ENCODE peak calls at places on chromosomes 5 and 9, in seven cellular contexts. T is lung; E is CD8-positive, alpha-beta T cell; L is MM.1S; P is colonic mucosa; U is thoracic aorta; G is esophagus squamous epithelium. R is an unnamed sample. For H3K36me3, the result is how much of the 10 kb centered on the place peaks cover.

GRCh38 chr5:124034963-124035362 is 523.0 kb downstream of the CSNK1G3 start:
- DNase-seq in T (no peak), E (no peak), L (no peak), P (no peak), U (no peak), G (no peak), R (no peak)

GRCh38 chr5:73213566-73213998 is 40.6 kb downstream of the TMEM174 start:
- DNase-seq in T (no peak), E (no peak), L (no peak), P (peak), U (no peak), G (no peak), R (peak)

GRCh38 chr5:6682239-6682638 is 31.0 kb upstream of the TENT4A start:
- DNase-seq in T (no peak), E (no peak), L (no peak), P (no peak), U (no peak), G (no peak), R (no peak)

GRCh38 chr9:5869315-5870019 is 21.2 kb upstream of the MLANA start:
- DNase-seq in T (no peak), E (no peak), L (no peak), P (no peak), U (no peak), G (no peak), R (no peak)

GRCh38 chr9:95096807-95097206 is 220.7 kb downstream of the FANCC start:
- DNase-seq in T (no peak), E (no peak), L (no peak), P (no peak), U (no peak), G (no peak), R (no peak)

GRCh38 chr9:106106396-106106795 is 412.1 kb downstream of the TMEM38B start:
- DNase-seq in T (no peak), E (no peak), L (no peak), P (no peak), U (no peak), G (no peak), R (no peak)

GRCh38 chr9:129204840-129205239 is 26.8 kb upstream of the IER5L start:
- DNase-seq in T (no peak), E (no peak), L (no peak), P (no peak), U (no peak), G (no peak), R (no peak)

GRCh38 chr5:75335952-75336624 is 932 bp upstream of the HMGCR start:
- DNase-seq in T (peak), E (no peak), L (peak), P (peak), U (no peak), G (no peak), R (peak)

GRCh38 chr9:113349434-113350337 is at the start of gene BSPRY:
- DNase-seq in T (no peak), E (peak), L (peak), P (peak), U (no peak), G (no peak), R (no peak)

GRCh38 chr9:34457266-34458012 is 931 bp downstream of the FAM219A start:
- DNase-seq in T (peak), E (peak), L (no peak), P (peak), U (peak), G (no peak), R (no peak)

DNA sequence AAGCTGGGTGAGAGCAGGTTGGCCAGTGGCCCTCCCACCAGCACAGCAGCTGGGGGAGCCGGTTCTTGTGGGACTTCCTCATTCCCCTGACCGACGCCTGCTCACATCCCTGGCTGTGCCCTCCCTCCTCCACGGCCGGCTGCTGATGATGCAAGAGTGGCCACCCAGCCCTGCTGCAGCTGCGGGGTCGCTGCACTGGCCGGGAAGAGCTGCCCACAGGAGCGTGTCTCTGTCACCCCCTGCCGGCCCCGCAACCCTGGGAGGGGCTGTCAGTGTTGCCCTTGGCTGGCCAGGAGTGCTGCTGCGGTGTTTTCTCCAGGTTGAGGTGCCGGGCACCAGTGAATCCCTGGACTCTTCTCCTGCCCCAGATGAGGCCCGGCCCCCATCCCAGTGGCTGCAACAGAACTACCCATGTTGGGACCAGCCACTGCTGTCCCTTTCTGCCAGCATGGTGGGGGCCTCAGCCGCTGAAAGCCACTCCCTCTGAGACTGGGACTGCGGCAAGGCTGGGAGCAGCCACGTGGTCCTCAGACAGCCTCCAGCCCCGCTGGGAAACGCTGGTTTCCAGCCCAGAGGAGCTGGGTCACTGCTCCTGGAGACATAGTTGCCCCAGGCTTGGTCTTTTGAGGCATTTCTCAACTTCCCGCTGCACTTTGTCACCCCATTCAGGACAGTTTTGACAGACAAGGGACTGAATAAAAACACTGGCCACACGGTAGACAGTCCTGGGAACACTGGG is 739 bp downstream of the CARD9 start:
- DNase-seq in T (peak), E (no peak), L (no peak), P (peak), U (no peak), G (no peak), R (peak)
- TF ChIP-seq CTCF in T (no peak), E (no peak), L (no peak), P (no peak), U (no peak), G (no peak), R (peak)

DNA sequence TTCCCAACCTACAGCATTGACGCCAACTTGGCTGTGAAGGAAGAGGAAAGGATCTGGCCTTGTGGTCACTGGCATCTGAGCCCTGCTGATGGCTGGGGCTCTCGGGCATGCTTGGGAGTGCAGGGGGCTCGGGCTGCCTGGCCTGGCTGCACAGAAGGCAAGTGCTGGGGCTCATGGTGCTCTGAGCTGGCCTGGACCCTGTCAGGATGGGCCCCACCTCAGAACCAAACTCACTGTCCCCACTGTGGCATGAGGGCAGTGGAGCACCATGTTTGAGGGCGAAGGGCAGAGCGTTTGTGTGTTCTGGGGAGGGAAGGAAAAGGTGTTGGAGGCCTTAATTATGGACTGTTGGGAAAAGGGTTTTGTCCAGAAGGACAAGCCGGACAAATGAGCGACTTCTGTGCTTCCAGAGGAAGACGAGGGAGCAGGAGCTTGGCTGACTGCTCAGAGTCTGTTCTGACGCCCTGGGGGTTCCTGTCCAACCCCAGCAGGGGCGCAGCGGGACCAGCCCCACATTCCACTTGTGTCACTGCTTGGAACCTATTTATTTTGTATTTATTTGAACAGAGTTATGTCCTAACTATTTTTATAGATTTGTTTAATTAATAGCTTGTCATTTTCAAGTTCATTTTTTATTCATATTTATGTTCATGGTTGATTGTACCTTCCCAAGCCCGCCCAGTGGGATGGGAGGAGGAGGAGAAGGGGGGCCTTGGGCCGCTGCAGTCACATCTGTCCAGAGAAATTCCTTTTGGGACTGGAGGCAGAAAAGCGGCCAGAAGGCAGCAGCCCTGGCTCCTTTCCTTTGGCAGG is 19.4 kb downstream of the PTGES2 start:
- DNase-seq in T (no peak), E (no peak), L (no peak), P (no peak), U (no peak), G (no peak), R (no peak)
- H3K36me3 ChIP-seq in T (under half), E (under half), L (under half), P (under half), U (under half), G (half or more), R (under half)

GRCh38 chr5:95027151-95027721 is 257.7 kb downstream of the MCTP1 start:
- DNase-seq in T (no peak), E (no peak), L (no peak), P (no peak), U (no peak), G (no peak), R (no peak)
- H3K4me3 ChIP-seq in T (no peak), E (no peak), L (peak), P (no peak), U (no peak), G (no peak), R (no peak)

GRCh38 chr5:24633705-24634325 is 11.0 kb downstream of the CDH10 start:
- DNase-seq in T (no peak), E (no peak), L (peak), P (no peak), U (no peak), G (no peak), R (no peak)
- TF ChIP-seq CTCF in T (peak), E (peak), L (peak), P (peak), U (peak), G (no peak), R (peak)

DNA sequence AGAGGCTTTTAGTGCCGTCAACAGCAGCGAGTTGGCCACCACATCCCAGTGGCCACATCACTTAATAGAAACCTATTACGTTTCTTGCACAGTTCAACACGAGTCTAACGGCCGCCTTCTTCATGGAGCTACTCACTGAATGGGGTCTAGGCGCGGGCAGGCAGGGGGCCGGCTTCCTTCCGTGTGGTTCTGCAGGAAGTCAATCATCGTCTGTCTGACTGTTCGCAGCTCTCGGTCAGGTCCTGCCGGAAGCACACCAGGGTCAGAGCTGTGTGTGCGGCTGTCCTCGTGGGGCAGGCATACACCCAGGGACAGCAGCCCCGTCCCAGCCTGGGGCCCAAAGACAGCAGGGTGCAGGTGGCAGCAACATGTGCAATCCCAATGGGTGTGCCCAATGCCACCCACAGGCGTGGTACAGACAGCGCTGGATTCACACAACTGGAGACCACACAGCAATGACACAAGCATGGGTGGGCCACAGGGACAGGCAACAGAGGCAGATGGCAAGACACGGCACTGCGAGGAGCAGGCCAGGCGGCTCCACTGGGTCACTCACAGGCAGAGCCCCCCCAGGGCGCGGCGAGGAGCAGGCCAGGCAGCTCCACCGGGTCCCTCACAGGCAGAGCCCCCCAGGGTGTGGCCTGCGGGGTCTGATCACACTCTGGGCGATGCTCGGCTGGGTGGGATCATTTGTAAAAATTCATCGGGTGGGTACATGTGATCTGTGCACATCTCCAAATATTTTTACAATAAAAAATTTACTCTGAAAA is 19.1 kb upstream of the LHX3 start:
- DNase-seq in T (no peak), E (no peak), L (no peak), P (no peak), U (no peak), G (no peak), R (no peak)
- H3K36me3 ChIP-seq in T (under half), E (under half), L (under half), P (under half), U (under half), G (half or more), R (under half)

GRCh38 chr5:95957804-95958203 is 3.8 kb downstream of the ELL2 start:
- DNase-seq in T (no peak), E (no peak), L (no peak), P (no peak), U (no peak), G (no peak), R (no peak)
- H3K4me3 ChIP-seq in T (no peak), E (no peak), L (no peak), P (no peak), U (peak), G (peak), R (no peak)

GRCh38 chr9:122005597-122005996 is 87.5 kb downstream of the TTLL11 start:
- DNase-seq in T (no peak), E (no peak), L (no peak), P (peak), U (no peak), G (no peak), R (no peak)
- TF ChIP-seq CTCF in T (no peak), E (no peak), L (no peak), P (peak), U (no peak), G (no peak), R (peak)

DNA sequence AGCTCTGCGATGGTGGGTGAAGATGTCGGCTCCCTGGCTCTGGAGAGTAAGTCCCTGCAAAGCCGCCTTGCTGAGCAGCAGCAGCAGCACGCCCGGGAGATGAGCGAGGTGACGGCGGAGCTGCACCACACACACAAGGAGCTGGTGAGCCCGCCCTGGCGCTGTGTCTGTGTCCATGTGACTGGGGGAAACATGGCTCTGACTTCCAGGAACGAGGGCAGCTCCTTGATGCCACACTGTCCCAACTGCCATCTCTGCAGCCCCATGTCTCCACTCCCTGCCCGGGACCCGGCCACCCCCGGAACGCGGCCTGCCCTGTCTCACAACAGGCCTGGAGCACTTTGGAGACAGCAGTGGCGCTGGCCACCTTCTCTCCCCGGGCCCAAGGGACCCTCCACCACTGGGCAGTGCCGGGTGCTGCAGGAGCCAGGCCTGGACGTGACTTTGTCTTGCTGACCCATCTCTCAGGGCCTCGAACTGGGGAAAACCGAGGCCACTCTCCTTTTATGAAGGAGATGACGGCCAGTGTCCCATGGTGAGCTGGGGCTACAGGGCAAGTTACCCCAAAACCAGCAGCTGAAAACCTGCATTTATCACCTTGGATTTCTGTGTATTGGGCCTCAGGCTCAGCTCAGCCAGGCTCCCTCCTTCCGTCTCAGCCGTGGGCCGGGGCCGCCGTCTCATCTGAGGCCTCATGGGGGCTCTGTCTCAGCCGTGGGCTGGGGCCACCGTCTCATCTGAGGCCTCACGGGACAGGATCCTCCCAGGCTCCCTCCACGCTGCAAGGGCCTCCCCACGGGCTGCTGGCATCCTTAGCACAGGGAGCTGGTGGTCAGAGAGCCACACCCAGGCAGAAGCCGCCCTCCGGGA is 28.6 kb downstream of the CEP72 start:
- DNase-seq in T (no peak), E (no peak), L (no peak), P (peak), U (no peak), G (no peak), R (no peak)
- H3K36me3 ChIP-seq in T (under half), E (under half), L (under half), P (under half), U (under half), G (half or more), R (under half)

GRCh38 chr5:148910686-148911361 is 84.4 kb downstream of the ADRB2 start:
- DNase-seq in T (peak), E (no peak), L (no peak), P (peak), U (no peak), G (no peak), R (peak)
- H3K4me3 ChIP-seq in T (no peak), E (no peak), L (no peak), P (no peak), U (no peak), G (no peak), R (no peak)